ENCODE peak calls at places on chromosomes 3 and 15, in five cellular contexts. X is A549, P is mammary epithelial cell, S is IMR-90, U is GM23338. A is an unnamed sample.

GRCh38 chr15:93485922-93486327 is 396.9 kb upstream of the RGMA start:
- DNase-seq in X (no peak), P (no peak), S (no peak), U (no peak), A (no peak)

GRCh38 chr3:41629072-41629471 is 332.8 kb downstream of the ULK4 start:
- DNase-seq in X (no peak), P (no peak), S (no peak), U (peak; percentile 48), A (no peak)

GRCh38 chr15:99104788-99105515 is at the start of gene SYNM:
- DNase-seq in X (peak; percentile 94), P (peak; percentile 74), S (peak; percentile 72), U (peak; percentile 90), A (no peak)

GRCh38 chr3:172953576-172953975 is 187.5 kb downstream of the SPATA16 start:
- DNase-seq in X (no peak), P (no peak), S (no peak), U (no peak), A (no peak)

GRCh38 chr3:11305509-11305908 is 33.3 kb downstream of the ATG7 start:
- DNase-seq in X (no peak), P (peak; percentile 15), S (peak; percentile 29), U (no peak), A (no peak)

GRCh38 chr15:38259134-38259533 is 6.5 kb downstream of the SPRED1 start:
- DNase-seq in X (no peak), P (no peak), S (no peak), U (no peak), A (no peak)

GRCh38 chr3:65960087-65960486 is 78.6 kb downstream of the MAGI1 start:
- DNase-seq in X (no peak), P (no peak), S (peak; percentile 72), U (no peak), A (no peak)

GRCh38 chr3:94285874-94286273 is 223.0 kb downstream of the NSUN3 start:
- DNase-seq in X (no peak), P (peak; percentile 5), S (no peak), U (peak; percentile 17), A (no peak)

GRCh38 chr3:8773941-8774542 is 4.6 kb upstream of the OXTR start:
- DNase-seq in X (no peak), P (no peak), S (no peak), U (no peak), A (no peak)

GRCh38 chr3:107542665-107543064 is 19.9 kb downstream of the BBX start:
- DNase-seq in X (no peak), P (no peak), S (peak; percentile 36), U (no peak), A (no peak)

GRCh38 chr3:30195352-30195751 is 411.0 kb upstream of the TGFBR2 start:
- DNase-seq in X (no peak), P (no peak), S (no peak), U (no peak), A (no peak)

GRCh38 chr3:30198162-30198561 is 408.2 kb upstream of the TGFBR2 start:
- DNase-seq in X (no peak), P (no peak), S (no peak), U (no peak), A (no peak)

GRCh38 chr3:30201715-30202114 is 404.7 kb upstream of the TGFBR2 start:
- DNase-seq in X (no peak), P (no peak), S (peak; percentile 34), U (no peak), A (no peak)

GRCh38 chr3:30199855-30200254 is 406.5 kb upstream of the TGFBR2 start:
- DNase-seq in X (no peak), P (no peak), S (no peak), U (no peak), A (no peak)

GRCh38 chr3:30199096-30199734 is 407.2 kb upstream of the TGFBR2 start:
- DNase-seq in X (peak; percentile 15), P (peak; percentile 21), S (peak; percentile 55), U (peak; percentile 81), A (no peak)
- H3K4me2 ChIP-seq in X (no peak overlapping the region), P (no peak overlapping the region), S (no peak overlapping the region), U (no peak overlapping the region), A (no peak overlapping the region)

GRCh38 chr15:48823237-48823636 is 12.4 kb upstream of the CEP152 start:
- DNase-seq in X (no peak), P (no peak), S (peak; percentile 46), U (peak; percentile 69), A (no peak)
- H3K4me2 ChIP-seq in X (no peak overlapping the region), P (no peak overlapping the region), S (peak overlapping the region; percentile 26), U (peak overlapping the region; percentile 29), A (no peak overlapping the region)

GRCh38 chr3:123055352-123055751 is 11.5 kb upstream of the PDIA5 start:
- DNase-seq in X (no peak), P (no peak), S (no peak), U (no peak), A (no peak)
- H3K4me2 ChIP-seq in X (no peak overlapping the region), P (no peak overlapping the region), S (no peak overlapping the region), U (no peak overlapping the region), A (no peak overlapping the region)

GRCh38 chr15:52556524-52556923 is 12.3 kb downstream of the ARPP19 start:
- DNase-seq in X (no peak), P (no peak), S (no peak), U (no peak), A (no peak)
- H3K4me2 ChIP-seq in X (no peak overlapping the region), P (peak overlapping the region; percentile 19), S (no peak overlapping the region), U (no peak overlapping the region), A (no peak overlapping the region)